ENCODE peak calls at places on chromosomes 4 and X, in six cellular contexts. X is upper lobe of right lung; L is activated CD8-positive, alpha-beta T cell treated with anti-CD3 and anti-CD28 coated beads for 36 hours; C is C1 segment of cervical spinal cord; U is gastrocnemius medialis; M is activated naive CD8-positive, alpha-beta T cell treated with anti-CD3 and anti-CD28 coated beads, Interleukin-2, amount 10 ng/mL, durations not matched to agents 7 days and 5 days. S is an unnamed sample.

GRCh38 chr4:40909363-40909876 is 159.7 kb downstream of the NSUN7 start:
- DNase-seq in X (no peak), L (peak; percentile 78), C (no peak), U (no peak), M (no peak), S (peak; percentile 20)

GRCh38 chrX:149937881-149938426 is 337 bp downstream of the EOLA2 start:
- DNase-seq in X (peak; percentile 66), L (peak; percentile 33), C (no peak), U (no peak), M (no peak), S (no peak)

GRCh38 chrX:53261573-53261972 is 19.8 kb downstream of the IQSEC2 start:
- DNase-seq in X (no peak), L (peak; percentile 28), C (no peak), U (no peak), M (no peak), S (no peak)

GRCh38 chr4:93031431-93032098 is 727.8 kb downstream of the GRID2 start:
- DNase-seq in X (no peak), L (no peak), C (no peak), U (no peak), M (no peak), S (no peak)

GRCh38 chr4:26131711-26132110 is 189.1 kb upstream of the RBPJ start:
- DNase-seq in X (no peak), L (peak; percentile 61), C (no peak), U (no peak), M (no peak), S (no peak)

GRCh38 chr4:72791054-72791453 is 222.0 kb upstream of the ADAMTS3 start:
- DNase-seq in X (no peak), L (no peak), C (no peak), U (no peak), M (no peak), S (no peak)

GRCh38 chr4:6492861-6493667 is 20.6 kb upstream of the PPP2R2C start:
- DNase-seq in X (no peak), L (no peak), C (no peak), U (no peak), M (no peak), S (no peak)

GRCh38 chr4:121728066-121728465 is 31.3 kb upstream of the ANXA5 start:
- DNase-seq in X (no peak), L (no peak), C (no peak), U (no peak), M (no peak), S (no peak)

GRCh38 chr4:185682236-185682635 is 129.8 kb downstream of the SORBS2 start:
- DNase-seq in X (no peak), L (no peak), C (no peak), U (no peak), M (no peak), S (no peak)

GRCh38 chr4:160403066-160403465 is 1300.2 kb downstream of the RAPGEF2 start:
- DNase-seq in X (no peak), L (no peak), C (no peak), U (no peak), M (no peak), S (no peak)

GRCh38 chr4:62028758-62029157 is 828.6 kb downstream of the ADGRL3 start:
- DNase-seq in X (no peak), L (no peak), C (no peak), U (no peak), M (no peak), S (no peak)

GRCh38 chr4:35465096-35465495 is 779.2 kb downstream of the ARAP2 start:
- DNase-seq in X (no peak), L (no peak), C (no peak), U (no peak), M (no peak), S (no peak)

GRCh38 chrX:77436271-77436670 is 10.9 kb upstream of the FGF16 start:
- DNase-seq in X (no peak), L (no peak), C (no peak), U (no peak), M (no peak), S (no peak)

GRCh38 chr4:173518419-173519102 is 11.5 kb downstream of the HAND2 start:
- DNase-seq in X (no peak), L (no peak), C (no peak), U (no peak), M (no peak), S (no peak)

GRCh38 chrX:15804563-15804962 is 14.3 kb downstream of the ZRSR2 start:
- DNase-seq in X (no peak), L (no peak), C (no peak), U (no peak), M (no peak), S (no peak)

GRCh38 chr4:153152453-153153338 is 51.5 kb upstream of the TRIM2 start:
- DNase-seq in X (peak; percentile 72), L (peak; percentile 91), C (no peak), U (no peak), M (peak; percentile 69), S (no peak)

S was measured in AG04450.